ENCODE peak calls at places on chromosomes 3 and 15, in six cellular contexts. D is stomach, N is GM04503, V is RCC 7860, S is GM04504, Q is AG08396. R is an unnamed sample.

GRCh38 chr3:149167898-149168297 is 38.5 kb downstream of the HPS3 start:
- DNase-seq in Q (no peak), S (no peak), V (no peak), D (no peak), N (no peak), R (no peak)

GRCh38 chr3:16380421-16380820 is 115.4 kb downstream of the OXNAD1 start:
- DNase-seq in N (no peak), S (no peak), V (no peak), Q (no peak), D (no peak), R (no peak)

GRCh38 chr15:85646538-85647091 is 148.1 kb downstream of the KLHL25 start:
- DNase-seq in S (peak; percentile 64), D (no peak), N (no peak), V (peak; percentile 75), Q (peak; percentile 18), R (no peak)

GRCh38 chr15:26102988-26103387 is 239.9 kb upstream of the ATP10A start:
- DNase-seq in D (no peak), S (no peak), V (peak; percentile 23), Q (no peak), N (no peak), R (no peak)

GRCh38 chr3:72329354-72329753 is 518.9 kb downstream of the SHQ1 start:
- DNase-seq in Q (peak; percentile 30), N (no peak), D (no peak), V (no peak), S (no peak), R (no peak)

GRCh38 chr3:197525706-197526105 is 30.1 kb downstream of the BDH1 start:
- DNase-seq in D (no peak), N (no peak), Q (no peak), S (no peak), V (no peak), R (peak; percentile 14)

GRCh38 chr3:42670051-42670576 is 15.2 kb upstream of the KLHL40 start:
- DNase-seq in V (no peak), N (no peak), Q (no peak), S (no peak), D (peak; percentile 7), R (no peak)

GRCh38 chr3:66253790-66254620 is 33.2 kb downstream of the SLC25A26 start:
- DNase-seq in D (no peak), V (peak; percentile 20), Q (no peak), N (no peak), S (peak; percentile 10), R (peak; percentile 13)

GRCh38 chr3:66525771-66526170 is 24.9 kb upstream of the LRIG1 start:
- DNase-seq in D (no peak), Q (no peak), V (no peak), N (no peak), S (no peak), R (no peak)

GRCh38 chr15:85362436-85363048 is 17.9 kb upstream of the AKAP13 start:
- DNase-seq in S (no peak), N (no peak), D (no peak), Q (no peak), V (no peak), R (no peak)

GRCh38 chr15:70327328-70328136 is 229.8 kb upstream of the TLE3 start:
- DNase-seq in V (no peak), N (peak; percentile 88), Q (peak; percentile 32), S (peak; percentile 35), D (no peak), R (no peak)

GRCh38 chr3:66066963-66067617 is 28.4 kb upstream of the MAGI1 start:
- DNase-seq in V (no peak), N (no peak), Q (no peak), D (no peak), S (no peak), R (no peak)

GRCh38 chr3:193943200-193943599 is 192.7 kb upstream of the HES1 start:
- DNase-seq in D (no peak), Q (no peak), N (no peak), S (no peak), V (no peak), R (no peak)

GRCh38 chr15:59812185-59812870 is 123.2 kb upstream of the BNIP2 start:
- DNase-seq in N (no peak), S (no peak), Q (no peak), D (no peak), V (no peak), R (no peak)

GRCh38 chr15:67967871-67968423 is 86.2 kb upstream of the PIAS1 start:
- DNase-seq in N (no peak), V (no peak), Q (peak; percentile 71), D (peak; percentile 76), S (no peak), R (peak; percentile 48)

GRCh38 chr3:9730747-9731205 is 759 bp upstream of the BRPF1 start:
- DNase-seq in Q (peak; percentile 34), V (no peak), N (no peak), D (no peak), S (no peak), R (no peak)

GRCh38 chr3:195693428-195694216 is 27.2 kb upstream of the MUC20 start:
- DNase-seq in S (no peak), N (no peak), V (no peak), D (no peak), Q (no peak), R (no peak)

GRCh38 chr3:136630911-136631310 is 121.3 kb downstream of the STAG1 start:
- DNase-seq in D (no peak), V (no peak), S (no peak), Q (no peak), N (no peak), R (no peak)

GRCh38 chr15:55627730-55628368 is 39.7 kb upstream of the PYGO1 start:
- DNase-seq in V (peak; percentile 74), N (peak; percentile 58), S (peak; percentile 55), D (peak; percentile 38), Q (peak; percentile 74), R (peak; percentile 94)

GRCh38 chr3:72803573-72803972 is 44.7 kb downstream of the SHQ1 start:
- DNase-seq in N (no peak), S (no peak), Q (no peak), V (no peak), D (no peak), R (no peak)

GRCh38 chr3:49004352-49005297 is 2.6 kb upstream of the WDR6 start:
- DNase-seq in S (no peak), N (no peak), D (no peak), V (no peak), Q (no peak), R (no peak)

GRCh38 chr15:57422113-57422754 is 45.9 kb downstream of the CGNL1 start:
- DNase-seq in N (peak; percentile 40), V (peak; percentile 78), S (no peak), D (no peak), Q (no peak), R (peak; percentile 81)

GRCh38 chr3:189712906-189713483 is 81.8 kb downstream of the TP63 start:
- DNase-seq in D (no peak), Q (no peak), N (no peak), V (no peak), S (no peak), R (no peak)

GRCh38 chr3:161339517-161340500 is 31.5 kb downstream of the SPTSSB start:
- DNase-seq in D (no peak), N (no peak), Q (no peak), S (no peak), V (no peak), R (no peak)

GRCh38 chr3:67008388-67008787 is 10.3 kb downstream of the KBTBD8 start:
- DNase-seq in N (no peak), Q (no peak), D (no peak), S (no peak), V (no peak), R (no peak)

GRCh38 chr15:68384451-68385239 is 47.3 kb downstream of the ITGA11 start:
- DNase-seq in V (peak; percentile 73), N (peak; percentile 98), D (peak; percentile 24), Q (peak; percentile 79), S (peak; percentile 96), R (peak; percentile 82)

GRCh38 chr3:66642015-66642414 is 141.2 kb upstream of the LRIG1 start:
- DNase-seq in N (no peak), Q (no peak), S (no peak), D (no peak), V (no peak), R (no peak)

GRCh38 chr3:127660621-127661253 is 12.0 kb upstream of the ABTB1 start:
- DNase-seq in S (no peak), V (no peak), D (no peak), Q (no peak), N (no peak), R (no peak)

GRCh38 chr15:70437882-70438331 is 325.5 kb downstream of the UACA start:
- DNase-seq in V (no peak), N (no peak), D (no peak), S (no peak), Q (no peak), R (no peak)

GRCh38 chr3:184791134-184791533 is 20.8 kb upstream of the VPS8 start:
- DNase-seq in D (peak; percentile 17), Q (no peak), N (no peak), V (no peak), S (no peak), R (no peak)

GRCh38 chr3:31534036-31534435 is 1.3 kb downstream of the STT3B start:
- DNase-seq in S (no peak), N (no peak), V (no peak), D (no peak), Q (peak; percentile 12), R (peak; percentile 19)

GRCh38 chr15:92800013-92800412 is 100.1 kb upstream of the CHD2 start:
- DNase-seq in V (no peak), S (no peak), N (no peak), D (no peak), Q (no peak), R (no peak)

GRCh38 chr3:13844911-13845310 is 35.0 kb downstream of the WNT7A start:
- DNase-seq in D (no peak), N (no peak), V (no peak), Q (no peak), S (no peak), R (no peak)

R was measured in ACHN.